ENCODE peak calls at places on chromosomes 13 and 19, in five cellular contexts. One of them, this sample, is unnamed.

GRCh38 chr13:109779074-109779473 is 7.3 kb downstream of the IRS2 start:
- DNase-seq in uterus: no peak
- DNase-seq in hypothalamus: no peak
- DNase-seq in substantia nigra: no peak
- DNase-seq in activated CD8-positive, alpha-beta memory T cell treated with anti-CD3 and anti-CD28 coated beads for 1 hour: no peak
- DNase-seq in this sample: no peak

GRCh38 chr19:2477732-2478191 is 1.8 kb downstream of the GADD45B start:
- DNase-seq in uterus: peak
- DNase-seq in hypothalamus: no peak
- DNase-seq in substantia nigra: no peak
- DNase-seq in activated CD8-positive, alpha-beta memory T cell treated with anti-CD3 and anti-CD28 coated beads for 1 hour: no peak
- DNase-seq in this sample: no peak

GRCh38 chr13:77810430-77810829 is 108.2 kb downstream of the EDNRB start:
- DNase-seq in uterus: no peak
- DNase-seq in hypothalamus: no peak
- DNase-seq in substantia nigra: no peak
- DNase-seq in activated CD8-positive, alpha-beta memory T cell treated with anti-CD3 and anti-CD28 coated beads for 1 hour: no peak
- DNase-seq in this sample: no peak

GRCh38 chr13:52599853-52600603 is 42.2 kb upstream of the HNRNPA1L2 start:
- DNase-seq in uterus: peak
- DNase-seq in hypothalamus: no peak
- DNase-seq in substantia nigra: no peak
- DNase-seq in activated CD8-positive, alpha-beta memory T cell treated with anti-CD3 and anti-CD28 coated beads for 1 hour: no peak
- DNase-seq in this sample: peak

GRCh38 chr19:19051478-19052213 is 12.1 kb upstream of the SLC25A42 start:
- DNase-seq in uterus: no peak
- DNase-seq in hypothalamus: no peak
- DNase-seq in substantia nigra: no peak
- DNase-seq in activated CD8-positive, alpha-beta memory T cell treated with anti-CD3 and anti-CD28 coated beads for 1 hour: no peak
- DNase-seq in this sample: no peak

GRCh38 chr13:59343993-59344780 is 819.5 kb downstream of the DIAPH3 start:
- DNase-seq in uterus: no peak
- DNase-seq in hypothalamus: no peak
- DNase-seq in substantia nigra: no peak
- DNase-seq in activated CD8-positive, alpha-beta memory T cell treated with anti-CD3 and anti-CD28 coated beads for 1 hour: no peak
- DNase-seq in this sample: no peak

GRCh38 chr19:43532571-43532961 is 422 bp upstream of the ZNF575 start:
- DNase-seq in uterus: peak
- DNase-seq in hypothalamus: no peak
- DNase-seq in substantia nigra: no peak
- DNase-seq in activated CD8-positive, alpha-beta memory T cell treated with anti-CD3 and anti-CD28 coated beads for 1 hour: no peak
- DNase-seq in this sample: peak

GRCh38 chr13:60019119-60019993 is 144.4 kb downstream of the DIAPH3 start:
- DNase-seq in uterus: no peak
- DNase-seq in hypothalamus: no peak
- DNase-seq in substantia nigra: no peak
- DNase-seq in activated CD8-positive, alpha-beta memory T cell treated with anti-CD3 and anti-CD28 coated beads for 1 hour: no peak
- DNase-seq in this sample: no peak

GRCh38 chr13:98050041-98050466 is 92.8 kb upstream of the FARP1 start:
- DNase-seq in uterus: no peak
- DNase-seq in hypothalamus: no peak
- DNase-seq in substantia nigra: no peak
- DNase-seq in activated CD8-positive, alpha-beta memory T cell treated with anti-CD3 and anti-CD28 coated beads for 1 hour: no peak
- DNase-seq in this sample: no peak

GRCh38 chr19:42206871-42207755 is 10.4 kb downstream of the DEDD2 start:
- DNase-seq in uterus: no peak
- DNase-seq in hypothalamus: no peak
- DNase-seq in substantia nigra: no peak
- DNase-seq in activated CD8-positive, alpha-beta memory T cell treated with anti-CD3 and anti-CD28 coated beads for 1 hour: no peak
- DNase-seq in this sample: no peak

GRCh38 chr13:46831588-46832194 is 34.7 kb upstream of the ESD start:
- DNase-seq in uterus: peak
- DNase-seq in hypothalamus: no peak
- DNase-seq in substantia nigra: no peak
- DNase-seq in activated CD8-positive, alpha-beta memory T cell treated with anti-CD3 and anti-CD28 coated beads for 1 hour: no peak
- DNase-seq in this sample: no peak

GRCh38 chr13:34070006-34070405 is 252.1 kb downstream of the RFC3 start:
- DNase-seq in uterus: no peak
- DNase-seq in hypothalamus: no peak
- DNase-seq in substantia nigra: no peak
- DNase-seq in activated CD8-positive, alpha-beta memory T cell treated with anti-CD3 and anti-CD28 coated beads for 1 hour: no peak
- DNase-seq in this sample: no peak

GRCh38 chr13:34137200-34137599 is 319.3 kb downstream of the RFC3 start:
- DNase-seq in uterus: no peak
- DNase-seq in hypothalamus: no peak
- DNase-seq in substantia nigra: no peak
- DNase-seq in activated CD8-positive, alpha-beta memory T cell treated with anti-CD3 and anti-CD28 coated beads for 1 hour: no peak
- DNase-seq in this sample: no peak

GRCh38 chr19:7739801-7740659 is 7.3 kb downstream of the CD209 start:
- DNase-seq in uterus: no peak
- DNase-seq in hypothalamus: no peak
- DNase-seq in substantia nigra: no peak
- DNase-seq in activated CD8-positive, alpha-beta memory T cell treated with anti-CD3 and anti-CD28 coated beads for 1 hour: no peak
- DNase-seq in this sample: no peak